ENCODE peak calls at places on chromosome 13, in ten cellular contexts. Q is CD8-positive, alpha-beta memory T cell; A is brain microvascular endothelial cell; Y is fibroblast of mammary gland; G is uterus; T is IMR-90; M is psoas muscle; Z is GM06990; U is cardiac muscle cell; N is adrenal gland. B is an unnamed sample.

GRCh38 chr13:29693297-29693945 is 97.9 kb upstream of the SLC7A1 start:
- DNase-seq in Q (no peak), A (no peak), Y (no peak), G (no peak), T (no peak), M (no peak), Z (no peak), U (no peak), N (no peak), B (no peak)

GRCh38 chr13:29849071-29849541 is 1.3 kb downstream of the UBL3 start:
- DNase-seq in Q (peak), A (peak), Y (peak), G (no peak), T (peak), M (no peak), Z (peak), U (peak), N (peak), B (no peak)

GRCh38 chr13:74258951-74259350 is 124.7 kb upstream of the KLF12 start:
- DNase-seq in Q (no peak), A (no peak), Y (no peak), G (no peak), T (no peak), M (no peak), Z (no peak), U (no peak), N (no peak), B (no peak)

GRCh38 chr13:25171517-25172302 is at the start of gene AMER2:
- DNase-seq in Q (no peak), A (no peak), Y (peak), G (no peak), T (no peak), M (no peak), Z (peak), U (peak), N (peak), B (no peak)

GRCh38 chr13:96052655-96053002 is 572 bp downstream of the UGGT2 start:
- DNase-seq in Q (no peak), A (peak), Y (peak), G (no peak), T (peak), M (no peak), Z (no peak), U (peak), N (no peak), B (no peak)

GRCh38 chr13:103876571-103876970 is 810.4 kb upstream of the SLC10A2 start:
- DNase-seq in Q (no peak), A (no peak), Y (peak), G (no peak), T (peak), M (no peak), Z (no peak), U (no peak), N (no peak), B (no peak)

GRCh38 chr13:26300140-26300539 is 46.2 kb downstream of the CDK8 start:
- DNase-seq in Q (no peak), A (peak), Y (peak), G (no peak), T (peak), M (no peak), Z (no peak), U (no peak), N (no peak), B (no peak)

GRCh38 chr13:113545455-113545930 is 39.1 kb upstream of the TFDP1 start:
- DNase-seq in Q (peak), A (peak), Y (peak), G (no peak), T (peak), M (no peak), Z (no peak), U (no peak), N (no peak), B (no peak)

GRCh38 chr13:114048463-114048862 is 74.6 kb upstream of the C13orf46 start:
- DNase-seq in Q (no peak), A (no peak), Y (no peak), G (no peak), T (no peak), M (no peak), Z (no peak), U (no peak), N (no peak), B (no peak)

GRCh38 chr13:30870049-30870884 is 35.8 kb upstream of the MEDAG start:
- DNase-seq in Q (no peak), A (peak), Y (peak), G (peak), T (peak), M (peak), Z (peak), U (no peak), N (peak), B (peak)

GRCh38 chr13:25080773-25081172 is 15.2 kb upstream of the PABPC3 start:
- DNase-seq in Q (no peak), A (no peak), Y (no peak), G (no peak), T (no peak), M (no peak), Z (no peak), U (no peak), N (no peak), B (no peak)

GRCh38 chr13:68099616-68100015 is 869.5 kb upstream of the PCDH9 start:
- DNase-seq in Q (no peak), A (peak), Y (peak), G (no peak), T (peak), M (no peak), Z (no peak), U (no peak), N (no peak), B (no peak)

GRCh38 chr13:28684257-28684656 is 25.3 kb downstream of the POMP start:
- DNase-seq in Q (no peak), A (no peak), Y (no peak), G (no peak), T (no peak), M (no peak), Z (no peak), U (peak), N (no peak), B (no peak)

GRCh38 chr13:23466144-23467002 is 32.9 kb upstream of the SACS start:
- DNase-seq in Q (peak), A (peak), Y (peak), G (peak), T (peak), M (peak), Z (peak), U (peak), N (peak), B (peak)

DNA sequence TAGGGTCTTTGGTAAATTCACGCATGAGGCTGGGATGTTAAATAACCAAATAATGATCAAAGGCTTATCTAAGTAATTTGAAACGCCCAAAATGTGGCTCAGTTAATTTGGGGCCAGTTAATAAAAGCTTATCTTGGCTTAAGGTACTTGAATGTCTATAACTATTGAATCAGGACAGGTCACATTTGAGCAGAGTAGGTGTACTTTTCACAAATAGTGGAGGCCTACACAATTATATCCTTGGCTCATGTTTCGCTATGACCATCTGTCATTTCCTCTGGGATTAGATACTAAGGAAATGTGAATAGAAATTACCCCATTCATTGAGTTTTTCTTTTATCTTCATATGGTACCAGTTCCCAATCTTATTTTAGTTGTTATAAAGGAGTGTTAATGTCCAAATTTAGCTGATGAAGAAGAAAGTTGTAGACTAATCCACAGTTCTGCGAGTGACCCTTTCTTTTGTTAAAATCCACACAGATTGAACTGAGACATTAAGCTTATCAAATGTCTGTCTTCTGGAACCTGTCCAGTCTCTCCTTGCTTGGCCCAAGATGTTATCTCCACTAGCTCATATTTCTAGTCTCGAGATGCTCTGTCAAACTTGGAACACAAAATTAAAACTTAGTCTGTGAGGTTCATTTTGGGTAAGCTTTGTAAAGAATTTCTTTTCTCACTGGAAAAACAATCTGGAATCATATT is 30.9 kb downstream of the SLAIN1 start:
- DNase-seq in Q (no peak), A (no peak), Y (no peak), G (no peak), T (no peak), M (no peak), Z (no peak), U (no peak), N (no peak), B (no peak)
- H3K4me3 ChIP-seq in Q (no peak), A (no peak), Y (no peak), G (no peak), T (no peak), M (no peak), Z (no peak), U (no peak), N (no peak), B (no peak)

GRCh38 chr13:105139380-105140285 is 1395.8 kb downstream of the EFNB2 start:
- DNase-seq in Q (peak), A (peak), Y (peak), G (no peak), T (peak), M (peak), Z (peak), U (peak), N (peak), B (no peak)
- H3K4me3 ChIP-seq in Q (peak), A (peak), Y (peak), G (no peak), T (peak), M (peak), Z (peak), U (no peak), N (peak), B (peak)

DNA sequence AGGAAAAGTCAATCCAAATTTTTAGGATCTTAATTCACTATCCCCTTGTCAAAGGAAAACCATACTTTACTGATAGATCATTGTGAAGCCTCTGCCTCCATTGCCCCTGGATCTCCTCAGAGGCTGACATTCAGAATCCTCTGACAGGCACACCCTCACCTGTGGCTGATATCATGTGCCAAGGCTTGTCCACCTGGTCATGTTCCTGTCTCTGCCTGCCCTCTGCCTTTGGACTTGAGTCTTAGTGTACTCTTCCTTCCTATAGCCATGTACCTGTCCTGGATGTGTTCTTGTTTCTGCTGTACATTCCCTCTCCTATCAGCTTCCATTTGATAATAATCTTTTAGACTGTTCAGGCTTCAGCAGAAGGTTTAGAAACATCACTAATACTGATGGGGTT is 179.4 kb downstream of the TNFSF13B start:
- DNase-seq in Q (no peak), A (no peak), Y (no peak), G (no peak), T (no peak), M (no peak), Z (no peak), U (no peak), N (no peak), B (no peak)
- H3K4me3 ChIP-seq in Q (no peak), A (no peak), Y (no peak), G (no peak), T (no peak), M (no peak), Z (no peak), U (no peak), N (no peak), B (no peak)

DNA sequence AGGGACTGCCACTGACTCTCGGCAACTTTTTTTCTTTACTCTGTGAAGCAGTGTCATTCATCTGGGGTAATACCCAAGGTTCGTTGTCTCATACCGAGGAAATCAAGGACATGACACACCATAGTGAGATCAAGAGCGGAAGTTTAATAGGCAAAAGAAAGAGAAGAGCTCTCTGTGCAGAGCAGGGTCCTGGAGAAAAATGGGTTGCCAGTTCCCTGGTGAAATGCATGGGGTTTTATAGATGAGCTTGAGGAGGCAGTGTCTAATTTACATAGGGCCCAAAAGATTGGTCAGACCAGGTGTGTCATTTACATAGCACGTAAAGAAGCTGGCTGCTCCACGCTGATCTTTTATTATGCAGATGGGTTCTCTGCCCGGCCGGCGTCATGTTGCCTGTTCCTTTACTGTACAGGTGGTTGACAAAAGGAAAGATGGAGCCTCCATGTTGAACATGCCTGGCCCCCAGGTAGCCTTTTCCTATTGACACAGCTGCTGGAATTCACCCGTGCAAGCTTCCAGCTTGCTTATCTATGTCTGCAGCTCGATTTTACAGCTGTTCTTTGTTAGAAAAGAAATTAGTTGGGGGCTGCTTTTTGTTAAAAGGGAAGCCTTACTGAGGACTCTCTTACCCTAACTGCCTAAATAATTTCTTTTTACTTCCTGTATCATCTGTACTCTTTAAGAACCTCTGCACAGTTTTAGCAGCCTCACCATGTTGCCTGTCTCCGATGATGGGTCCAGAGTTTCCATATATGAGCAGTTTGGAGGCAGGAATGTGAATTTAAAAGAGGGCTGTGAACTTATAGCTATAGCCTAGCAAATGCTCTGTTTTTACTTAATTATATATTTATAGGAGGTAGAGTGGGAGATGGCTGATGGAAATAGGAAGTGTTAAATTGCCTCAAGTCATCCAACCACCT is 98.0 kb upstream of the DIAPH3 start:
- DNase-seq in Q (no peak), A (no peak), Y (no peak), G (no peak), T (no peak), M (no peak), Z (no peak), U (peak), N (no peak), B (no peak)
- H3K4me3 ChIP-seq in Q (no peak), A (no peak), Y (no peak), G (no peak), T (no peak), M (no peak), Z (no peak), U (no peak), N (no peak), B (no peak)

B was measured in thoracic aorta.